ENCODE peak calls at places on chromosomes 2 and 18, in eight cellular contexts. One of them, this sample, is unnamed. For H3K27me3, the result is how much of the 10 kb centered on the place peaks cover.

GRCh38 chr2:158407031-158407430 is 49.5 kb downstream of the CCDC148 start:
- DNase-seq in heart right ventricle: no peak
- DNase-seq in heart left ventricle: no peak
- DNase-seq in right cardiac atrium: no peak
- DNase-seq in GM12878: no peak
- DNase-seq in iPS DF 6.9: no peak
- DNase-seq in transverse colon: no peak
- DNase-seq in brain microvascular endothelial cell: no peak
- DNase-seq in this sample: no peak

GRCh38 chr2:11677146-11678055 is 7.4 kb upstream of the NTSR2 start:
- DNase-seq in transverse colon: no peak
- DNase-seq in iPS DF 6.9: no peak
- DNase-seq in brain microvascular endothelial cell: no peak
- DNase-seq in heart right ventricle: no peak
- DNase-seq in GM12878: no peak
- DNase-seq in right cardiac atrium: peak
- DNase-seq in heart left ventricle: no peak
- DNase-seq in this sample: no peak

GRCh38 chr18:41389936-41390667 is 564.9 kb upstream of the PIK3C3 start:
- DNase-seq in transverse colon: no peak
- DNase-seq in right cardiac atrium: no peak
- DNase-seq in heart left ventricle: no peak
- DNase-seq in heart right ventricle: no peak
- DNase-seq in GM12878: peak
- DNase-seq in brain microvascular endothelial cell: no peak
- DNase-seq in iPS DF 6.9: no peak
- DNase-seq in this sample: no peak

GRCh38 chr18:49694402-49694801 is 118.9 kb downstream of the ACAA2 start:
- DNase-seq in right cardiac atrium: no peak
- DNase-seq in transverse colon: no peak
- DNase-seq in heart left ventricle: no peak
- DNase-seq in iPS DF 6.9: no peak
- DNase-seq in heart right ventricle: no peak
- DNase-seq in brain microvascular endothelial cell: no peak
- DNase-seq in GM12878: no peak
- DNase-seq in this sample: no peak

GRCh38 chr2:9488583-9489547 is 14.5 kb downstream of the IAH1 start:
- DNase-seq in transverse colon: no peak
- DNase-seq in right cardiac atrium: no peak
- DNase-seq in brain microvascular endothelial cell: no peak
- DNase-seq in GM12878: no peak
- DNase-seq in iPS DF 6.9: no peak
- DNase-seq in heart left ventricle: no peak
- DNase-seq in heart right ventricle: no peak
- DNase-seq in this sample: no peak

GRCh38 chr2:188819011-188819410 is 155.2 kb upstream of the COL3A1 start:
- DNase-seq in iPS DF 6.9: no peak
- DNase-seq in transverse colon: no peak
- DNase-seq in GM12878: no peak
- DNase-seq in right cardiac atrium: no peak
- DNase-seq in heart right ventricle: no peak
- DNase-seq in brain microvascular endothelial cell: no peak
- DNase-seq in heart left ventricle: no peak
- DNase-seq in this sample: no peak

GRCh38 chr2:98637401-98638144 is 29.2 kb downstream of the UNC50 start:
- DNase-seq in GM12878: peak
- DNase-seq in heart right ventricle: no peak
- DNase-seq in iPS DF 6.9: no peak
- DNase-seq in brain microvascular endothelial cell: no peak
- DNase-seq in transverse colon: no peak
- DNase-seq in heart left ventricle: no peak
- DNase-seq in right cardiac atrium: no peak
- DNase-seq in this sample: peak

GRCh38 chr2:3536682-3537632 is 17.6 kb upstream of the ADI1 start:
- DNase-seq in heart right ventricle: peak
- DNase-seq in right cardiac atrium: peak
- DNase-seq in GM12878: no peak
- DNase-seq in transverse colon: no peak
- DNase-seq in brain microvascular endothelial cell: peak
- DNase-seq in iPS DF 6.9: no peak
- DNase-seq in heart left ventricle: peak
- DNase-seq in this sample: no peak

GRCh38 chr2:59691518-59692190 is 861.8 kb downstream of the BCL11A start:
- DNase-seq in transverse colon: no peak
- DNase-seq in heart left ventricle: no peak
- DNase-seq in brain microvascular endothelial cell: no peak
- DNase-seq in GM12878: no peak
- DNase-seq in heart right ventricle: no peak
- DNase-seq in iPS DF 6.9: no peak
- DNase-seq in right cardiac atrium: no peak
- DNase-seq in this sample: no peak

GRCh38 chr2:189524746-189525145 is 55.8 kb downstream of the SLC40A1 start:
- DNase-seq in iPS DF 6.9: no peak
- DNase-seq in heart left ventricle: no peak
- DNase-seq in transverse colon: no peak
- DNase-seq in brain microvascular endothelial cell: no peak
- DNase-seq in right cardiac atrium: no peak
- DNase-seq in heart right ventricle: no peak
- DNase-seq in GM12878: no peak
- DNase-seq in this sample: no peak

GRCh38 chr2:145402706-145403277 is 882.9 kb upstream of the ZEB2 start:
- DNase-seq in transverse colon: no peak
- DNase-seq in iPS DF 6.9: no peak
- DNase-seq in brain microvascular endothelial cell: no peak
- DNase-seq in GM12878: no peak
- DNase-seq in right cardiac atrium: no peak
- DNase-seq in heart left ventricle: no peak
- DNase-seq in heart right ventricle: no peak
- DNase-seq in this sample: no peak

GRCh38 chr2:150705357-150705756 is 217.9 kb upstream of the RND3 start:
- DNase-seq in iPS DF 6.9: no peak
- DNase-seq in heart left ventricle: no peak
- DNase-seq in transverse colon: no peak
- DNase-seq in right cardiac atrium: no peak
- DNase-seq in heart right ventricle: no peak
- DNase-seq in brain microvascular endothelial cell: no peak
- DNase-seq in GM12878: no peak
- DNase-seq in this sample: no peak

GRCh38 chr2:128384446-128384845 is 65.8 kb upstream of the HS6ST1 start:
- DNase-seq in transverse colon: no peak
- DNase-seq in heart left ventricle: no peak
- DNase-seq in GM12878: no peak
- DNase-seq in right cardiac atrium: no peak
- DNase-seq in heart right ventricle: no peak
- DNase-seq in iPS DF 6.9: no peak
- DNase-seq in brain microvascular endothelial cell: no peak
- DNase-seq in this sample: no peak

GRCh38 chr18:63451774-63452173 is 25.0 kb upstream of the SERPINB5 start:
- DNase-seq in iPS DF 6.9: no peak
- DNase-seq in transverse colon: peak
- DNase-seq in right cardiac atrium: no peak
- DNase-seq in GM12878: no peak
- DNase-seq in heart left ventricle: no peak
- DNase-seq in brain microvascular endothelial cell: peak
- DNase-seq in heart right ventricle: no peak
- DNase-seq in this sample: no peak

GRCh38 chr2:49044265-49044664 is 110.0 kb downstream of the FSHR start:
- DNase-seq in brain microvascular endothelial cell: no peak
- DNase-seq in GM12878: no peak
- DNase-seq in transverse colon: peak
- DNase-seq in right cardiac atrium: no peak
- DNase-seq in heart right ventricle: no peak
- DNase-seq in heart left ventricle: no peak
- DNase-seq in iPS DF 6.9: no peak
- DNase-seq in this sample: no peak

DNA sequence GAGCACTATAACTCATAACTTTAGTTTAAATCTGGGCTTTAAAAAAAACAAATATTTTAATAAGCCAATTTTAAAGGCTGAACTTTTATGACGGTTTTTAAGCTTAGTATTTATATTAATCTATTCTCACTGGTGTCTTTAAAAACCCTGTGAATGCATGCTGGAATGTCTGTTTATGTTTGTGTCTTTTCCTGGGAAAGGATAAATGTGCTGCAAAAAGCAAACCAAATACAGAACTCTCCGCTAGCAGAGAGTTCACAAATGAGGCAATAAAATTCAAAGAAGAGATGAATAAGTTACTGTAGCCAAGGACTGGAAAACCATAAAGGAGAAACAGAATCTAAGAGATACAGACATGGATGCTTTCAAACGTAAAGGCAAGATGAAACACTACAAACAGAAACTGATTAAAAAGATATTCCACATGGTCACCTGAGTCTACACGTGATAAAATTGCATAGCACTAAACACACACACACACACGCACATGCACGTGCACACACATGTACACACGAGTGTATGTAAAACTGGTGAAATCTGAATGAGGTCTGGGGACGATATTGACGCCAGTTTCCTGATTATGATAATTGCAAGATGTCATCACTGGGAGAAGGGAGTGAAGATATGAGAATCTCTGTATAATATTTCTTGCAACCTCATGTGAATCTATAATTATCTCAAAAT is 4.4 kb downstream of the TWIST2 start:
- DNase-seq in right cardiac atrium: no peak
- DNase-seq in iPS DF 6.9: no peak
- DNase-seq in heart left ventricle: no peak
- DNase-seq in brain microvascular endothelial cell: no peak
- DNase-seq in transverse colon: no peak
- DNase-seq in heart right ventricle: no peak
- DNase-seq in GM12878: no peak
- DNase-seq in this sample: no peak
- H3K27me3 ChIP-seq in right cardiac atrium: under half
- H3K27me3 ChIP-seq in iPS DF 6.9: under half
- H3K27me3 ChIP-seq in heart left ventricle: under half
- H3K27me3 ChIP-seq in brain microvascular endothelial cell: under half
- H3K27me3 ChIP-seq in transverse colon: half or more
- H3K27me3 ChIP-seq in heart right ventricle: half or more
- H3K27me3 ChIP-seq in GM12878: under half
- H3K27me3 ChIP-seq in this sample: under half

DNA sequence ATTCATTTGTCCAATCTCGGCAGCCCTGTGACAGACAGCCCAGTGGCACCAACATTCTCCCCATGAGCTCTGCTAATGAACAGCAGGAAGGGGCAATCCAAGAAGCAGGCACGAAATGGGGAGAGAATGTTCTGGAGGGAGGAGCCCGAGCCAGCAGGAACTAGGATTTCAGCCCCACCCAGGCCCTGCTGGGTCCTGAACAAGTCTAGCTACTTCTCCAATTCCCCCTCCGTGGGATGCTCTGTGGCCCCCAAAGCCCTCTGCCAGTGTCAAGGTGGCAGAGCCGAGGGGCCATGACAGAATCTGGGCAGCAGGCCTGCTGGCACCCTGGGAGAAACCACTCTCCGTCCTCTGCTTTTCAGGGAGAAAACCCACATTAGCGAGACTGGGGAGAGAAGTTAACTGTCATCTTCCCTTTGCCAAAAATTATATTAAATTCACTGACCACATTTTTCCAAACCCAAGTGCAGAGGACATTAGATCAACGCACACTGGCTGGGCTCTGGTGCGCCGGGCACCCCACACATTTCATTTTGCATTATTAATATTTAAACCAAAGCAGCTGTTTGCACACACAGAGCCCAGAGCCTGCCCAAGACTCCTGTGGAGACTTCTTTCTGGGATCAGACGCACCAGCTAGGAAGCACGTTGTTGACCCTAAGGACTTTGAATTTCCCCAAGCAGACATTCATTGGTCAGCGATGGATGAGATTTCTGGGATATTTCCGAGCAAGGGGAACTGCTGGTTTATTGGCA is 80.2 kb upstream of the PKDCC start:
- DNase-seq in transverse colon: peak
- DNase-seq in brain microvascular endothelial cell: no peak
- DNase-seq in GM12878: no peak
- DNase-seq in heart left ventricle: peak
- DNase-seq in iPS DF 6.9: no peak
- DNase-seq in heart right ventricle: peak
- DNase-seq in right cardiac atrium: peak
- DNase-seq in this sample: no peak
- H3K27ac ChIP-seq in transverse colon: peak
- H3K27ac ChIP-seq in brain microvascular endothelial cell: no peak
- H3K27ac ChIP-seq in GM12878: no peak
- H3K27ac ChIP-seq in heart left ventricle: peak
- H3K27ac ChIP-seq in iPS DF 6.9: no peak
- H3K27ac ChIP-seq in heart right ventricle: peak
- H3K27ac ChIP-seq in right cardiac atrium: peak
- H3K27ac ChIP-seq in this sample: no peak

GRCh38 chr2:239876948-239877289 is 148.2 kb downstream of the NDUFA10 start:
- DNase-seq in transverse colon: no peak
- DNase-seq in heart left ventricle: no peak
- DNase-seq in iPS DF 6.9: no peak
- DNase-seq in GM12878: no peak
- DNase-seq in right cardiac atrium: no peak
- DNase-seq in heart right ventricle: no peak
- DNase-seq in brain microvascular endothelial cell: no peak
- DNase-seq in this sample: peak
- H3K27me3 ChIP-seq in transverse colon: under half
- H3K27me3 ChIP-seq in heart left ventricle: under half
- H3K27me3 ChIP-seq in iPS DF 6.9: under half
- H3K27me3 ChIP-seq in GM12878: under half
- H3K27me3 ChIP-seq in right cardiac atrium: under half
- H3K27me3 ChIP-seq in heart right ventricle: under half
- H3K27me3 ChIP-seq in brain microvascular endothelial cell: under half
- H3K27me3 ChIP-seq in this sample: under half

GRCh38 chr18:76490701-76491171 is 4.3 kb downstream of the ZNF516 start:
- DNase-seq in right cardiac atrium: peak
- DNase-seq in brain microvascular endothelial cell: peak
- DNase-seq in heart left ventricle: peak
- DNase-seq in heart right ventricle: peak
- DNase-seq in iPS DF 6.9: no peak
- DNase-seq in transverse colon: peak
- DNase-seq in GM12878: no peak
- DNase-seq in this sample: peak

GRCh38 chr18:76491801-76492668 is 3.0 kb downstream of the ZNF516 start:
- DNase-seq in right cardiac atrium: no peak
- DNase-seq in heart right ventricle: peak
- DNase-seq in GM12878: no peak
- DNase-seq in brain microvascular endothelial cell: peak
- DNase-seq in iPS DF 6.9: no peak
- DNase-seq in heart left ventricle: peak
- DNase-seq in transverse colon: peak
- DNase-seq in this sample: no peak

GRCh38 chr18:76492669-76493212 is 2.3 kb downstream of the ZNF516 start:
- DNase-seq in GM12878: peak
- DNase-seq in right cardiac atrium: peak
- DNase-seq in heart left ventricle: peak
- DNase-seq in transverse colon: peak
- DNase-seq in brain microvascular endothelial cell: peak
- DNase-seq in heart right ventricle: peak
- DNase-seq in iPS DF 6.9: peak
- DNase-seq in this sample: peak

GRCh38 chr18:76490040-76490439 is 5.0 kb downstream of the ZNF516 start:
- DNase-seq in iPS DF 6.9: no peak
- DNase-seq in heart right ventricle: no peak
- DNase-seq in heart left ventricle: no peak
- DNase-seq in GM12878: no peak
- DNase-seq in transverse colon: no peak
- DNase-seq in brain microvascular endothelial cell: no peak
- DNase-seq in right cardiac atrium: no peak
- DNase-seq in this sample: no peak

DNA sequence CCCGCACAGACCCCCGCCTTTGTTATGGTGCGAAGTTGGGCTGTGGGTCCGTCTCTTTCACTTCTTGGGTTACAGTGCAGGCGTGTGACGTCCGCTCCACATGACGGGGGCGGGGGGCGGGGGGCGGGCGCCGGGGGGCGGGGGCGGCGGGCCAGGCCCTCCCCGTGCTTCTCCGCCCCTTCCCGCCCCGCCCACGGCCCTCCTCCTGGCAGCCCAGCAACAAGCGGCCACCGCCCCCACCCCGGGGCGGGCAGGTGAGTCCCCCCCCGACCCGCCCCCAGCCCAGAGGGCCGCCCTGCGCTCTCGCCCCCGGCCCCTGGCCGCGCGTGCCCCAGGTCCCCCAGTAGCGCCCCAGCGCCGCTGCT is 3.6 kb downstream of the ZNF516 start:
- DNase-seq in brain microvascular endothelial cell: peak
- DNase-seq in transverse colon: peak
- DNase-seq in iPS DF 6.9: no peak
- DNase-seq in heart left ventricle: peak
- DNase-seq in GM12878: no peak
- DNase-seq in heart right ventricle: peak
- DNase-seq in right cardiac atrium: peak
- DNase-seq in this sample: peak
- H3K27ac ChIP-seq in brain microvascular endothelial cell: no peak
- H3K27ac ChIP-seq in transverse colon: peak
- H3K27ac ChIP-seq in iPS DF 6.9: no peak
- H3K27ac ChIP-seq in heart left ventricle: peak
- H3K27ac ChIP-seq in GM12878: peak
- H3K27ac ChIP-seq in heart right ventricle: peak
- H3K27ac ChIP-seq in right cardiac atrium: no peak
- H3K27ac ChIP-seq in this sample: peak

This sample was measured in CD8-positive, alpha-beta T cell.